ENCODE peak calls at places on chromosomes 3 and 15, in eight cellular contexts. N is endodermal cell, D is brain microvascular endothelial cell, S is progenitor cell of endocrine pancreas, V is coronary artery, A is fibroblast of lung, F is pancreas, K is foreskin keratinocyte. O is an unnamed sample.

GRCh38 chr15:31285772-31286261 is 40.8 kb upstream of the KLF13 start:
- DNase-seq in N (no peak), D (no peak), S (no peak), V (no peak), A (no peak), F (no peak), K (no peak), O (no peak)

GRCh38 chr3:113035387-113035982 is 44.7 kb downstream of the GTPBP8 start:
- DNase-seq in N (peak; percentile 77), D (peak; percentile 54), S (peak; percentile 16), V (no peak), A (peak; percentile 42), F (no peak), K (no peak), O (no peak)

GRCh38 chr3:31572605-31573459 is 40.1 kb downstream of the STT3B start:
- DNase-seq in N (no peak), D (no peak), S (no peak), V (no peak), A (no peak), F (no peak), K (no peak), O (no peak)

GRCh38 chr3:195900426-195901355 is 7.7 kb downstream of the TNK2 start:
- DNase-seq in N (no peak), D (no peak), S (no peak), V (peak; percentile 76), A (peak; percentile 81), F (peak; percentile 33), K (no peak), O (peak; percentile 86)

GRCh38 chr3:5301671-5302297 is 114.3 kb downstream of the EDEM1 start:
- DNase-seq in N (no peak), D (no peak), S (no peak), V (no peak), A (no peak), F (no peak), K (no peak), O (no peak)

GRCh38 chr3:144055604-144056003 is 84.0 kb downstream of the DIPK2A start:
- DNase-seq in N (no peak), D (peak; percentile 27), S (no peak), V (no peak), A (peak; percentile 81), F (no peak), K (no peak), O (no peak)

GRCh38 chr3:69872783-69873378 is 126.7 kb upstream of the SAMMSON start:
- DNase-seq in N (no peak), D (no peak), S (no peak), V (no peak), A (peak; percentile 50), F (no peak), K (no peak), O (no peak)

GRCh38 chr3:162769559-162769958 is 1273.0 kb downstream of the OTOL1 start:
- DNase-seq in N (no peak), D (no peak), S (no peak), V (no peak), A (peak; percentile 21), F (no peak), K (no peak), O (no peak)

GRCh38 chr3:155572085-155572484 is 172.8 kb downstream of the PLCH1 start:
- DNase-seq in N (no peak), D (no peak), S (no peak), V (no peak), A (peak; percentile 26), F (no peak), K (no peak), O (no peak)

GRCh38 chr15:67383903-67384302 is 129.3 kb downstream of the IQCH start:
- DNase-seq in N (no peak), D (no peak), S (no peak), V (no peak), A (no peak), F (no peak), K (no peak), O (no peak)

GRCh38 chr3:73068419-73068818 is 7.0 kb downstream of the EBLN2 start:
- DNase-seq in N (no peak), D (no peak), S (no peak), V (no peak), A (peak; percentile 44), F (no peak), K (no peak), O (no peak)

GRCh38 chr3:50444213-50444612 is 59.2 kb downstream of the CACNA2D2 start:
- DNase-seq in N (no peak), D (no peak), S (no peak), V (no peak), A (peak; percentile 49), F (no peak), K (no peak), O (no peak)

GRCh38 chr3:38454179-38454883 is 641 bp downstream of the ACVR2B start:
- DNase-seq in N (peak; percentile 73), D (no peak), S (peak; percentile 34), V (no peak), A (peak; percentile 29), F (peak; percentile 78), K (no peak), O (peak; percentile 84)

GRCh38 chr3:180180795-180181194 is 144.1 kb upstream of the PEX5L start:
- DNase-seq in N (no peak), D (no peak), S (no peak), V (no peak), A (peak; percentile 52), F (no peak), K (peak; percentile 3), O (no peak)

GRCh38 chr3:44825264-44825925 is 36.3 kb upstream of the TMEM42 start:
- DNase-seq in N (no peak), D (peak; percentile 43), S (no peak), V (no peak), A (peak; percentile 88), F (no peak), K (peak; percentile 88), O (no peak)

GRCh38 chr15:55993804-55994539 is 560 bp upstream of the NEDD4 start:
- DNase-seq in N (peak; percentile 82), D (peak; percentile 41), S (no peak), V (peak; percentile 77), A (peak; percentile 73), F (no peak), K (peak; percentile 55), O (no peak)

GRCh38 chr3:13420051-13420816 is at the start of gene NUP210:
- DNase-seq in N (peak; percentile 81), D (no peak), S (peak; percentile 59), V (no peak), A (no peak), F (peak; percentile 85), K (no peak), O (peak; percentile 58)

GRCh38 chr3:284316-284715 is 87.8 kb downstream of the CHL1 start:
- DNase-seq in N (no peak), D (no peak), S (no peak), V (no peak), A (no peak), F (no peak), K (no peak), O (no peak)
- TF ChIP-seq CTCF in N (no peak), D (no peak), S (no peak), V (no peak), A (no peak), F (no peak), K (no peak), O (no peak)

DNA sequence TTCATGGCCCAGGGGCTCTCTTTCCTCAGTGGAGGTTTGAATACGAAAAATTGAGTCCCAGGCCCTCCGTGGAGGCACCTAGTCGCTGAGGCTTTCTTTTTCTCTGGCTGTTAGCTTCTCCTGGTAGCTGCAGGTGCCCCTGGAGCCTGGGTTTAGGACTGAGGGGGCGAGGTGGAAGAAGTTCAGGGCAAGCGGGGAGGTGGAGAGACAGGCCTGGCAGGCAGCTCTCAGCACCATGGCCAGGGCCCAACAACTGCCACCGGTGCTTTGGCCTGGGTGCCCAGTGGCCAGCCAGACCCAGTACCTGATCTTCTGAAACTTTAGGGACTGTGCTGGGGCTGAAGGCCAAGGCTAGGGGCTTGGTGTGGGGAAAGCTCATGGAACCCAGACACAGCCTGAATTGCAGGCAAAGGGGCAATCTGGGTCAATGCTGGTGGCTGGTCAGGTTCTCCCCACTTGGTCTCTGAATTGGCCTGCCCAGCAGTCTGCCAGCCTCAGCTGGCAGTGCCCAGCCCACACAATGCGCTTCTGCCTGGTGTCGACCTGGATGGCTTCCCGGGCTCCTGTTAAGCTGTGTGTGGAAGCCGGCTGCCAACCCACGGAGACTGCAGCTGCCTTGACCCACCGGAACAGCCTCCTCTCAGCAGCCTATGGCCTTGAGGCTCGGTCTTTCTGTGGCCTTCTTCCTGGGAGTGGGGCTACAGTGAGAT is 30.3 kb upstream of the POLG start:
- DNase-seq in N (peak; percentile 78), D (no peak), S (no peak), V (no peak), A (no peak), F (peak; percentile 51), K (no peak), O (no peak)
- TF ChIP-seq CTCF in N (no peak), D (no peak), S (no peak), V (no peak), A (no peak), F (no peak), K (no peak), O (no peak)

DNA sequence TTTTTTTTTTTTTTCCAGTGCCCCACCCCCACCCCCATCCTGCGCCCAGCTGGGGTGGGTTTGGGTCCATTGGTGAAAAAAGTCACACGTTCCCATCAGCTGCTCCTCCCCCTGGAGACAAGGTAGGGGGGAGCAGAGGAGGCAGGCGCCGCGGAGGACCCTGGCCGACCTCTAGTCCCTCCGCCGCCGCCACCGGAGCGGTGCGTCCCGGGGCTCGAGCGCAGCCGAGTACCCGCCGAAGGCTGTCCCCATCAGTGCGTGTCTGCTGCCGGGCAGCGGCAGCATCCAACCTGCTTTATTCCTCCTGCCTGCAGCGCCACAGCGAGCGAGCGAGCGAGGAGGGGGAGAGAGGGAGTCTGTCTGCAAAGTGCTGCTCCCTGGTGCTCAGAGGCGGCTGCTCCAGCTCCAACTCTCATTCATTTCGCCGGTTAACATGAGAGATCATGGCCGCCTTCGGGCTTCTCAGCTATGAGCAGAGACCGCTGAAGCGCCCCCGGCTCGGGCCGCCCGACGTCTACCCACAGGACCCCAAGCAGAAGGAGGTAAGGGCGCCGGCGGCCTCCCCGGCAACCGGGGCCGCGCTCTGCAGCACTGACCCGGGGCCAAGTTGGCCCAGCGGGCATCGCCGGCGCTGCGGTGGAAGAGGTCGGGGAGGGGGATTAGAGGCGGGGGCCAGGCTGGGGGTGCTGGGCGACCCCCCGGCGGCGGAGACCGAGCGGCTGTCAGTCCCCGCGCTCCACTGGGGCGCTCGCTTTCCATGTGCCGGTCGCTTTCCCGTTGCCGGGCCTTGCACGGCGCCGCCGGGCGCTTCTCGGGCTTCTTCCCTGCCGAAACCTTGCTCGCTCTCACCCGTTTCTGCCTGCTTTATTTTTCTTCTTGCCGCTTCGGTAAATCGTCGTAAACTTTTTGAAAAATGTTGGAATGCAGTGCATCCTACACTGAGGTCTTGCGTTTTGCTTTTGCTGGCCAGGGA is 1.3 kb downstream of the MED12L start:
- DNase-seq in N (peak; percentile 94), D (peak; percentile 86), S (peak; percentile 74), V (peak; percentile 77), A (peak; percentile 93), F (peak; percentile 84), K (peak; percentile 54), O (peak; percentile 91)
- TF ChIP-seq CTCF in N (peak; percentile 64), D (peak; percentile 87), S (peak; percentile 50), V (no peak), A (peak; percentile 70), F (peak; percentile 17), K (peak; percentile 72), O (no peak)

GRCh38 chr3:14988988-14989394 is 41.6 kb downstream of the NR2C2 start:
- DNase-seq in N (peak; percentile 80), D (no peak), S (no peak), V (no peak), A (no peak), F (no peak), K (no peak), O (no peak)
- TF ChIP-seq CTCF in N (peak; percentile 70), D (peak; percentile 14), S (peak; percentile 24), V (no peak), A (no peak), F (no peak), K (no peak), O (no peak)

GRCh38 chr3:22156868-22157267 is 405.9 kb upstream of the ZNF385D start:
- DNase-seq in N (no peak), D (no peak), S (no peak), V (no peak), A (no peak), F (no peak), K (no peak), O (no peak)
- TF ChIP-seq CTCF in N (no peak), D (no peak), S (no peak), V (no peak), A (no peak), F (no peak), K (no peak), O (no peak)